ENCODE peak calls at places on chromosome 9, in four cellular contexts. E is NCI-H460; V is lower leg skin; A is CD8-positive, alpha-beta memory T cell. C is an unnamed sample.

GRCh38 chr9:129669141-129669718 is 3.8 kb downstream of the PRRX2 start:
- DNase-seq in E (no peak), V (no peak), A (no peak), C (no peak)

GRCh38 chr9:130975156-130975555 is 33.8 kb upstream of the LAMC3 start:
- DNase-seq in E (no peak), V (no peak), A (no peak), C (no peak)

GRCh38 chr9:114231218-114232090 is 76.1 kb downstream of the COL27A1 start:
- DNase-seq in E (no peak), V (no peak), A (no peak), C (no peak)

GRCh38 chr9:71937070-71937625 is 25.7 kb downstream of the C9orf85 start:
- DNase-seq in E (no peak), V (no peak), A (no peak), C (no peak)

GRCh38 chr9:92291577-92291976 is 1.9 kb downstream of the IARS1 start:
- DNase-seq in E (no peak), V (no peak), A (no peak), C (no peak)

GRCh38 chr9:15622596-15622995 is 69.8 kb downstream of the CCDC171 start:
- DNase-seq in E (no peak), V (no peak), A (no peak), C (no peak)

GRCh38 chr9:137302176-137303030 is at the start of gene NRARP:
- DNase-seq in E (peak; percentile 78), V (peak; percentile 83), A (peak; percentile 77), C (peak; percentile 90)

GRCh38 chr9:114779352-114779845 is 26.4 kb downstream of the TNFSF15 start:
- DNase-seq in E (no peak), V (peak; percentile 33), A (no peak), C (no peak)

GRCh38 chr9:4788703-4789102 is 4.0 kb upstream of the RCL1 start:
- DNase-seq in E (no peak), V (no peak), A (no peak), C (no peak)

GRCh38 chr9:96818535-96818934 is 35.8 kb downstream of the ZNF782 start:
- DNase-seq in E (no peak), V (no peak), A (no peak), C (no peak)

GRCh38 chr9:120715331-120715924 is 1.2 kb upstream of the MEGF9 start:
- DNase-seq in E (no peak), V (peak; percentile 76), A (no peak), C (no peak)

GRCh38 chr9:23746317-23746716 is 79.7 kb downstream of the ELAVL2 start:
- DNase-seq in E (no peak), V (no peak), A (no peak), C (no peak)

GRCh38 chr9:123399803-123400378 is 43.9 kb downstream of the CRB2 start:
- DNase-seq in E (peak; percentile 21), V (no peak), A (no peak), C (no peak)

GRCh38 chr9:72623156-72623555 is 101.7 kb downstream of the TMC1 start:
- DNase-seq in E (no peak), V (no peak), A (no peak), C (no peak)

GRCh38 chr9:124688238-124688904 is 82.7 kb downstream of the NR6A1 start:
- DNase-seq in E (no peak), V (no peak), A (no peak), C (no peak)

GRCh38 chr9:134375011-134375390 is 48.7 kb downstream of the RXRA start:
- DNase-seq in E (no peak), V (no peak), A (no peak), C (no peak)

GRCh38 chr9:97307500-97308163 is at the start of gene CCDC180:
- DNase-seq in E (no peak), V (no peak), A (no peak), C (no peak)

GRCh38 chr9:118271936-118272335 is 567.7 kb downstream of the TLR4 start:
- DNase-seq in E (no peak), V (no peak), A (no peak), C (no peak)

GRCh38 chr9:18250051-18250450 is 223.9 kb upstream of the ADAMTSL1 start:
- DNase-seq in E (no peak), V (no peak), A (no peak), C (no peak)

GRCh38 chr9:129550199-129550839 is 70.6 kb downstream of the C9orf50 start:
- DNase-seq in E (no peak), V (no peak), A (no peak), C (no peak)

GRCh38 chr9:7613931-7614330 is 185.6 kb downstream of the DMAC1 start:
- DNase-seq in E (no peak), V (no peak), A (no peak), C (peak; percentile 34)

GRCh38 chr9:21985964-21986667 is 8.1 kb downstream of the CDKN2A start:
- DNase-seq in E (no peak), V (no peak), A (no peak), C (no peak)

GRCh38 chr9:106450549-106450948 is 412.4 kb upstream of the ZNF462 start:
- DNase-seq in E (no peak), V (no peak), A (no peak), C (no peak)

GRCh38 chr9:92655366-92655765 is 14.6 kb downstream of the IPPK start:
- DNase-seq in E (no peak), V (no peak), A (no peak), C (no peak)

GRCh38 chr9:89177021-89177400 is 1.6 kb downstream of the SHC3 start:
- DNase-seq in E (no peak), V (no peak), A (no peak), C (no peak)

GRCh38 chr9:73565833-73566465 is 414.3 kb downstream of the ANXA1 start:
- DNase-seq in E (no peak), V (no peak), A (no peak), C (no peak)

GRCh38 chr9:77021289-77021927 is 2.0 kb downstream of the FOXB2 start:
- DNase-seq in E (no peak), V (no peak), A (no peak), C (no peak)

GRCh38 chr9:122126340-122127333 is 32.9 kb downstream of the NDUFA8 start:
- DNase-seq in E (peak; percentile 21), V (no peak), A (no peak), C (no peak)